ENCODE peak calls at places on chromosome X, in seven cellular contexts. One of them, this sample, is unnamed.

GRCh38 chrX:56783450-56783831 is 54.4 kb downstream of the NBDY start:
- DNase-seq in colonic mucosa: peak; percentile 87
- DNase-seq in breast epithelium: no peak
- DNase-seq in uterus: peak; percentile 82
- DNase-seq in suprapubic skin: no peak
- DNase-seq in stomach: peak; percentile 77
- DNase-seq in IMR-90: peak; percentile 65
- DNase-seq in this sample: no peak

GRCh38 chrX:50161143-50161542 is 39.7 kb downstream of the AKAP4 start:
- DNase-seq in suprapubic skin: no peak
- DNase-seq in IMR-90: peak; percentile 4
- DNase-seq in uterus: no peak
- DNase-seq in stomach: no peak
- DNase-seq in colonic mucosa: no peak
- DNase-seq in breast epithelium: no peak
- DNase-seq in this sample: no peak

GRCh38 chrX:135009838-135010237 is 12.5 kb downstream of the RTL8B start:
- DNase-seq in suprapubic skin: no peak
- DNase-seq in breast epithelium: no peak
- DNase-seq in uterus: no peak
- DNase-seq in stomach: no peak
- DNase-seq in IMR-90: no peak
- DNase-seq in colonic mucosa: no peak
- DNase-seq in this sample: no peak

GRCh38 chrX:78476701-78477100 is 149.3 kb upstream of the CYSLTR1 start:
- DNase-seq in uterus: peak; percentile 14
- DNase-seq in suprapubic skin: no peak
- DNase-seq in IMR-90: no peak
- DNase-seq in colonic mucosa: no peak
- DNase-seq in breast epithelium: no peak
- DNase-seq in stomach: no peak
- DNase-seq in this sample: no peak

GRCh38 chrX:22109442-22109841 is 77.3 kb downstream of the PHEX start:
- DNase-seq in colonic mucosa: no peak
- DNase-seq in IMR-90: peak; percentile 55
- DNase-seq in suprapubic skin: no peak
- DNase-seq in uterus: no peak
- DNase-seq in breast epithelium: no peak
- DNase-seq in stomach: no peak
- DNase-seq in this sample: peak; percentile 41

GRCh38 chrX:23662853-23663252 is 4.4 kb upstream of the PRDX4 start:
- DNase-seq in colonic mucosa: no peak
- DNase-seq in IMR-90: peak; percentile 86
- DNase-seq in breast epithelium: no peak
- DNase-seq in suprapubic skin: no peak
- DNase-seq in uterus: no peak
- DNase-seq in stomach: no peak
- DNase-seq in this sample: no peak

GRCh38 chrX:39904816-39905474 is 192.8 kb downstream of the BCOR start:
- DNase-seq in stomach: no peak
- DNase-seq in IMR-90: no peak
- DNase-seq in colonic mucosa: no peak
- DNase-seq in suprapubic skin: no peak
- DNase-seq in uterus: no peak
- DNase-seq in breast epithelium: no peak
- DNase-seq in this sample: no peak

GRCh38 chrX:84339507-84340364 is 151.7 kb upstream of the RPS6KA6 start:
- DNase-seq in IMR-90: peak; percentile 6
- DNase-seq in breast epithelium: no peak
- DNase-seq in stomach: no peak
- DNase-seq in uterus: no peak
- DNase-seq in colonic mucosa: no peak
- DNase-seq in suprapubic skin: no peak
- DNase-seq in this sample: no peak

GRCh38 chrX:31268359-31268758 is 196.5 kb upstream of the FTHL17 start:
- DNase-seq in colonic mucosa: no peak
- DNase-seq in breast epithelium: no peak
- DNase-seq in IMR-90: peak; percentile 16
- DNase-seq in stomach: no peak
- DNase-seq in suprapubic skin: no peak
- DNase-seq in uterus: no peak
- DNase-seq in this sample: no peak

GRCh38 chrX:53251307-53251706 is 26.3 kb upstream of the KDM5C start:
- DNase-seq in colonic mucosa: no peak
- DNase-seq in stomach: no peak
- DNase-seq in suprapubic skin: no peak
- DNase-seq in IMR-90: peak; percentile 55
- DNase-seq in breast epithelium: no peak
- DNase-seq in uterus: no peak
- DNase-seq in this sample: no peak

GRCh38 chrX:28576117-28576516 is 11.1 kb upstream of the IL1RAPL1 start:
- DNase-seq in suprapubic skin: no peak
- DNase-seq in colonic mucosa: no peak
- DNase-seq in breast epithelium: no peak
- DNase-seq in uterus: no peak
- DNase-seq in stomach: no peak
- DNase-seq in IMR-90: no peak
- DNase-seq in this sample: no peak

GRCh38 chrX:72128881-72129280 is 2.8 kb downstream of the RTL5 start:
- DNase-seq in IMR-90: no peak
- DNase-seq in uterus: no peak
- DNase-seq in stomach: no peak
- DNase-seq in breast epithelium: no peak
- DNase-seq in suprapubic skin: no peak
- DNase-seq in colonic mucosa: no peak
- DNase-seq in this sample: no peak

GRCh38 chrX:129877401-129877800 is 28.6 kb upstream of the UTP14A start:
- DNase-seq in stomach: no peak
- DNase-seq in IMR-90: no peak
- DNase-seq in breast epithelium: no peak
- DNase-seq in uterus: no peak
- DNase-seq in suprapubic skin: no peak
- DNase-seq in colonic mucosa: no peak
- DNase-seq in this sample: no peak

GRCh38 chrX:53716328-53717088 is 30.0 kb upstream of the HUWE1 start:
- DNase-seq in breast epithelium: no peak
- DNase-seq in stomach: no peak
- DNase-seq in colonic mucosa: no peak
- DNase-seq in suprapubic skin: no peak
- DNase-seq in uterus: no peak
- DNase-seq in IMR-90: peak; percentile 48
- DNase-seq in this sample: no peak

GRCh38 chrX:113400193-113400704 is 559.6 kb upstream of the AMOT start:
- DNase-seq in uterus: no peak
- DNase-seq in stomach: no peak
- DNase-seq in breast epithelium: no peak
- DNase-seq in suprapubic skin: no peak
- DNase-seq in colonic mucosa: no peak
- DNase-seq in IMR-90: no peak
- DNase-seq in this sample: no peak

GRCh38 chrX:17697191-17697590 is 40.1 kb upstream of the SCML1 start:
- DNase-seq in colonic mucosa: no peak
- DNase-seq in IMR-90: peak; percentile 15
- DNase-seq in suprapubic skin: no peak
- DNase-seq in stomach: no peak
- DNase-seq in breast epithelium: no peak
- DNase-seq in uterus: no peak
- DNase-seq in this sample: no peak

GRCh38 chrX:51155157-51155556 is 177.5 kb upstream of the NUDT10 start:
- DNase-seq in colonic mucosa: no peak
- DNase-seq in suprapubic skin: no peak
- DNase-seq in uterus: no peak
- DNase-seq in stomach: no peak
- DNase-seq in IMR-90: no peak
- DNase-seq in breast epithelium: no peak
- DNase-seq in this sample: no peak

DNA sequence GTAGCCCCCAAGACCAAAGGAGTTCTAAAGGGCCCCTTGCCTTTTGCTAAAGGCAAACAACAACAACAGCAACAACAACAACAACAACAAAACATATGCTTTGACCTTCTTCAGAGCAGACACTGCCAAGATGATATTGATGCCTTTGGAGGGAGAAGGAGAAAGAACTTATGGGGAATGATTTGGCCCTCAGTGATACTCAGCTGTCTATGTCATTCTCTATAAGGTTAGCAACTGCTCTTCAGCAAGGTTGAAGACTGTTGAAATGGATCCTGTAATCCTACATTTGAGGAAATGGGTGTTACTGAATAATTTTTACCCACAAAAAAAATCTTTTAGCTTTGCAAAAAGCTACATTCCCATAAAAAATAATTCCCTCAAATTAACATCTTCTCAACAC is 72.5 kb downstream of the PRPS1 start:
- DNase-seq in uterus: no peak
- DNase-seq in IMR-90: no peak
- DNase-seq in breast epithelium: no peak
- DNase-seq in suprapubic skin: no peak
- DNase-seq in colonic mucosa: no peak
- DNase-seq in stomach: no peak
- DNase-seq in this sample: no peak
- H3K27ac ChIP-seq in uterus: peak overlapping the region; percentile 62
- H3K27ac ChIP-seq in IMR-90: no peak overlapping the region
- H3K27ac ChIP-seq in breast epithelium: peak overlapping the region; percentile 27
- H3K27ac ChIP-seq in suprapubic skin: peak overlapping the region; percentile 82
- H3K27ac ChIP-seq in colonic mucosa: no peak overlapping the region
- H3K27ac ChIP-seq in stomach: peak overlapping the region; percentile 75
- H3K27ac ChIP-seq in this sample: no peak overlapping the region

DNA sequence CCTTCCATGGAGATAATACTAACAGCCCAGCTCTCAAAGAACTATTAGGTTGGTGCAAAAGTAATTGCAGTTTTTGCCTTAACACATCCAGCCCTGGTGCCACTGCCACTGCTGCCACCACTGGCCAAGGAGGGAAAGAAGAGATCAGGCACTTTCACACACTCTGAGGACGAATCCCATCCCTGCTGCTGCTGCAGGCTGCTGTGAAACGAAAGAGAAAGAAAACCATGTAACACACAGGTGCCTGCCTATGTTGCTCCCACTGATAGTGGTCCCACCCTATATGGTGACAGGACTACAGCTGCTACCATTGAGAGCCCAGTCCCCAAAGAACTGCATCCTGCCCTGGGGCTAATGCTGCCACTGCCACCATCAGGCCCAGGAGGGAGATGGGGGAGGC is 35.1 kb downstream of the TMLHE start:
- DNase-seq in breast epithelium: no peak
- DNase-seq in IMR-90: no peak
- DNase-seq in uterus: no peak
- DNase-seq in colonic mucosa: no peak
- DNase-seq in suprapubic skin: no peak
- DNase-seq in stomach: no peak
- DNase-seq in this sample: no peak
- TF ChIP-seq CTCF in breast epithelium: no peak
- TF ChIP-seq CTCF in IMR-90: no peak
- TF ChIP-seq CTCF in uterus: no peak
- TF ChIP-seq CTCF in colonic mucosa: no peak
- TF ChIP-seq CTCF in suprapubic skin: no peak
- TF ChIP-seq CTCF in stomach: no peak
- TF ChIP-seq CTCF in this sample: no peak

GRCh38 chrX:154380787-154381186 is 1.7 kb downstream of the EMD start:
- DNase-seq in suprapubic skin: no peak
- DNase-seq in IMR-90: no peak
- DNase-seq in breast epithelium: no peak
- DNase-seq in stomach: no peak
- DNase-seq in colonic mucosa: no peak
- DNase-seq in uterus: no peak
- DNase-seq in this sample: no peak
- H3K4me3 ChIP-seq in suprapubic skin: peak overlapping the region; percentile 78
- H3K4me3 ChIP-seq in IMR-90: no peak overlapping the region
- H3K4me3 ChIP-seq in breast epithelium: no peak overlapping the region
- H3K4me3 ChIP-seq in stomach: peak overlapping the region; percentile 59
- H3K4me3 ChIP-seq in colonic mucosa: no peak overlapping the region
- H3K4me3 ChIP-seq in uterus: peak overlapping the region; percentile 65
- H3K4me3 ChIP-seq in this sample: no peak overlapping the region

GRCh38 chrX:37684426-37684825 is 1.2 kb upstream of the XK start:
- DNase-seq in stomach: no peak
- DNase-seq in colonic mucosa: no peak
- DNase-seq in suprapubic skin: no peak
- DNase-seq in breast epithelium: no peak
- DNase-seq in uterus: no peak
- DNase-seq in IMR-90: no peak
- DNase-seq in this sample: no peak
- H3K27ac ChIP-seq in stomach: peak overlapping the region; percentile 83
- H3K27ac ChIP-seq in colonic mucosa: peak overlapping the region; percentile 75
- H3K27ac ChIP-seq in suprapubic skin: no peak overlapping the region
- H3K27ac ChIP-seq in breast epithelium: no peak overlapping the region
- H3K27ac ChIP-seq in uterus: peak overlapping the region; percentile 62
- H3K27ac ChIP-seq in IMR-90: no peak overlapping the region
- H3K27ac ChIP-seq in this sample: no peak overlapping the region

DNA sequence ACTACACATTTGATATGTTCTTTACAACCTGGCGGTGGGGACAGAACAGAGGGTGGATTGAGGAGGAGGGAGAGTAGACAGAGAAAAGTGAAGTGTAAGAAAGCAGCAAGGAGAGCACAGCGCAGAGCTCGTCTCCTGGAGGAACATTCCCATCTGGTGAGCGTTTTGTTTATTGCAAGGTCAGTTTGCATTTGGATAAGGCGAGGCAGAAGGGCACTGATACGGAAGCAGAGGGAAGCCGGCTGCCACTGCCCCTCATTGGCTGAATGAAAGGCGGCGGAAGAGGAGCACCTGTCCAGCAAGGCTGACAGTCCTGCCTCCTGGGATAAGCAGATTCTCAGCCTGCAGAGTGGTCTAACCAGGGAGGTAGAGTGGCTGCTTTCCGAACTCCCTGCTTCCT is 83.2 kb downstream of the GPR143 start:
- DNase-seq in IMR-90: peak; percentile 61
- DNase-seq in suprapubic skin: no peak
- DNase-seq in colonic mucosa: peak; percentile 47
- DNase-seq in stomach: no peak
- DNase-seq in uterus: no peak
- DNase-seq in breast epithelium: no peak
- DNase-seq in this sample: no peak
- TF ChIP-seq CTCF in IMR-90: peak; percentile 49
- TF ChIP-seq CTCF in suprapubic skin: no peak
- TF ChIP-seq CTCF in colonic mucosa: no peak
- TF ChIP-seq CTCF in stomach: peak; percentile 23
- TF ChIP-seq CTCF in uterus: no peak
- TF ChIP-seq CTCF in breast epithelium: no peak
- TF ChIP-seq CTCF in this sample: peak; percentile 26

DNA sequence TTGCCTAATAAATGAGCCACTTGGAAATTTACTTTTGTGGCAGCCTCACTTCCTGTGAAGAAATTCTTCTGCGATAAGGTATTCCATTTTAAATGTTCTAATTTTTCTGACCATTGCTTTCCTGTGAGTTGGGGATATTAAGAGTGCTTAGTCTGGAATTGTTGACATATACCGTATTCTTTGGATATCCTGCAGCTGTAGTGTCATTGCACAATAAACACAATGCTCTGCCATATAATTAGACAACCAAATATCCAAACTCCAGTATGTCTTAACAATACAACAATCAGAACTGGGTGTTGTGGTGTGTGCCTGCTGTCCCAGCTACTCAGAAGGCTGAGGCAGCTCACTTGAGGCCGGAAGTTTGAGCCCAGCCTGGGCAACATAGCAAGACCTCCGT is 99.4 kb downstream of the LUZP4 start:
- DNase-seq in IMR-90: peak; percentile 35
- DNase-seq in stomach: no peak
- DNase-seq in suprapubic skin: no peak
- DNase-seq in breast epithelium: no peak
- DNase-seq in colonic mucosa: no peak
- DNase-seq in uterus: no peak
- DNase-seq in this sample: no peak
- H3K4me3 ChIP-seq in IMR-90: no peak overlapping the region
- H3K4me3 ChIP-seq in stomach: no peak overlapping the region
- H3K4me3 ChIP-seq in suprapubic skin: no peak overlapping the region
- H3K4me3 ChIP-seq in breast epithelium: no peak overlapping the region
- H3K4me3 ChIP-seq in colonic mucosa: no peak overlapping the region
- H3K4me3 ChIP-seq in uterus: no peak overlapping the region
- H3K4me3 ChIP-seq in this sample: no peak overlapping the region

GRCh38 chrX:155766321-155766720 is 114.8 kb upstream of the VAMP7 start:
- DNase-seq in stomach: no peak
- DNase-seq in suprapubic skin: no peak
- DNase-seq in colonic mucosa: no peak
- DNase-seq in IMR-90: no peak
- DNase-seq in uterus: no peak
- DNase-seq in breast epithelium: no peak
- DNase-seq in this sample: no peak
- H3K27ac ChIP-seq in stomach: peak overlapping the region; percentile 46
- H3K27ac ChIP-seq in suprapubic skin: no peak overlapping the region
- H3K27ac ChIP-seq in colonic mucosa: peak overlapping the region; percentile 47
- H3K27ac ChIP-seq in IMR-90: no peak overlapping the region
- H3K27ac ChIP-seq in uterus: no peak overlapping the region
- H3K27ac ChIP-seq in breast epithelium: no peak overlapping the region
- H3K27ac ChIP-seq in this sample: no peak overlapping the region

This sample was measured in brain microvascular endothelial cell.